ENCODE peak calls at places on chromosomes 13 and 19, in nine cellular contexts. C, Q, X, Z, B, O, I, D and T are unnamed samples.

GRCh38 chr13:59837101-59837500 is 326.6 kb downstream of the DIAPH3 start:
- DNase-seq in B (no peak), X (no peak), O (no peak), Q (no peak), I (peak; percentile 54), C (no peak), Z (no peak), D (no peak), T (no peak)

GRCh38 chr13:35850569-35850968 is 280.6 kb downstream of the DCLK1 start:
- DNase-seq in X (no peak), D (no peak), B (no peak), Z (no peak), O (no peak), C (no peak), I (no peak), Q (no peak), T (no peak)

GRCh38 chr19:16585808-16586476 is 13.7 kb upstream of the SLC35E1 start:
- DNase-seq in X (no peak), C (no peak), Q (peak; percentile 98), I (peak; percentile 52), D (no peak), O (peak; percentile 41), Z (no peak), B (peak; percentile 45), T (no peak)

GRCh38 chr19:3146677-3147100 is 10.9 kb downstream of the GNA15 start:
- DNase-seq in O (no peak), I (peak; percentile 36), X (no peak), C (no peak), D (peak; percentile 78), Q (no peak), Z (peak; percentile 28), B (peak; percentile 62), T (peak; percentile 42)

GRCh38 chr13:52600666-52601065 is 41.6 kb upstream of the HNRNPA1L2 start:
- DNase-seq in Q (no peak), Z (peak; percentile 8), O (no peak), B (no peak), D (no peak), C (no peak), I (no peak), X (no peak), T (no peak)

GRCh38 chr19:33780746-33781145 is 15.9 kb upstream of the KCTD15 start:
- DNase-seq in Q (no peak), I (no peak), Z (no peak), B (no peak), X (no peak), O (no peak), C (no peak), D (no peak), T (no peak)

GRCh38 chr13:39408512-39408911 is 194.5 kb downstream of the LHFPL6 start:
- DNase-seq in O (no peak), X (no peak), Z (no peak), I (no peak), Q (no peak), C (no peak), D (no peak), B (no peak), T (no peak)

GRCh38 chr19:12933287-12934072 is at the start of gene FARSA:
- DNase-seq in O (peak; percentile 87), D (peak; percentile 96), Z (peak; percentile 94), C (peak; percentile 93), Q (peak; percentile 80), X (peak; percentile 91), I (peak; percentile 96), B (peak; percentile 96), T (peak; percentile 74)

GRCh38 chr13:99198630-99199029 is 2.0 kb upstream of the UBAC2 start:
- DNase-seq in C (no peak), Q (no peak), B (no peak), Z (no peak), D (no peak), I (peak; percentile 62), O (peak; percentile 14), X (peak; percentile 34), T (no peak)

GRCh38 chr13:99197257-99197651 is 3.4 kb upstream of the UBAC2 start:
- DNase-seq in D (no peak), C (no peak), O (no peak), Q (no peak), B (no peak), Z (no peak), I (peak; percentile 69), X (no peak), T (no peak)

GRCh38 chr13:99193152-99193551 is 7.5 kb upstream of the UBAC2 start:
- DNase-seq in C (no peak), O (no peak), Z (no peak), Q (no peak), B (no peak), I (no peak), X (no peak), D (no peak), T (no peak)

GRCh38 chr13:99199541-99200432 is 867 bp upstream of the UBAC2 start:
- DNase-seq in I (no peak), O (peak; percentile 23), C (no peak), X (no peak), Z (peak; percentile 24), Q (no peak), D (no peak), B (peak; percentile 28), T (no peak)

DNA sequence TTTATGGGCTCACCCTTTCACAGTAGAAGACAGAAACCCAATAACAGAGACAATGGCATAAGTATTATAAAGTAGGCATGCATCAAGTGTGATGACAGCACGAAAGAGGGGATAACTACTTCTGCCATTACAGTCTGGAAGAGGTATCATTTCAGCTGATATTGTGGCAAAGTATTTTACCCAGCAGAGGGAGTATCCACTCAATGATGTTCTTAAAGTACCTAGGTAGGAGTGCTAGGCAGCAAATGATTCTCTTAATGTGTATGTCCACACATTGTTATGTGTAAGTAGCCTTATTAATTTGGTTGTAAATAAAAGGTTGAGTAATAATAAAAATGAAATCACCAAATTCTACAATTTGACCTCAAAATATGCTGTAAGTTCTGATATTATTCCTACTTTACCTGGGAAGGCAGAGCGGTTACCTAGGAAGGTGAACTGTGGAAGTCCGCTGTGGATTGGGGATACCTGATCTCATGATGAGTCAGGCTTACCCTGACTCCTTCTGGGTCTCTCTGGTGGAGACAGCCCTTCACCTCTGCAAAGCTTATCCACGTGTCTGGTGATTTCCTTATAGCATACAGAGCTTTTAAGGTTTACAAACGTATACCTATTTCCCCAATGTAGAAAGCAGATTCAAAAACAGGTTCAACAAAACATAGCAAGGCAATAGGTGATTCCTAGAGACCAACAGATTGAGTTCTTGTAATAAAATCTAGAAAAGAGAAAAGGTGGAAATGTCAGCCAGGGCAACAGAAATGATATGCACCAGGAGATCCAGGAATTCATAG is 4.0 kb upstream of the UBAC2 start:
- DNase-seq in Z (peak; percentile 63), C (no peak), I (no peak), Q (no peak), B (no peak), X (peak; percentile 57), D (no peak), O (peak; percentile 27), T (no peak)
- TF ChIP-seq CTCF in Z (peak; percentile 18), C (no peak), I (no peak), Q (peak; percentile 40), B (no peak), X (no peak), D (no peak), O (peak; percentile 30), T (no peak)

DNA sequence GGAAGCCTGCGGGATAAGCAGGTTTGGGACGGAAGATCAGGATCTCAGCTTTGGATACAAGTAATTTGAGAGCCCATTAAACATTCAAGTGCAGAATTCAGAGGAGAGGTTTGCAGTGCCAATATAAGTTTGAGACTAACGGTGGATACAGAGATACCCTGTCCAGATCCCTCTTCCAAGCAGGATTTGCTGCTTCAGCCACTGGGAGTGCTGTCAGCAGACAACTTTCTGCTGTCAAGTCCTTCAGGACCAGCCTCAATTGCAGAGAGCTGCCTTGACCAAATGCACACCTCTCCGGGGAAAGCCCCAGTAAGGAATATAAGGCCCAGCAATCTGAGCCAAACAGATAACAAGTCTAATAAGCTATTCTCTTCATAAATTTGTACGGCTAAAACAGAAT is 46.1 kb upstream of the ZNF780A start:
- DNase-seq in Z (no peak), D (no peak), Q (no peak), O (no peak), C (no peak), I (no peak), X (no peak), B (no peak), T (no peak)
- TF ChIP-seq CTCF in Z (no peak), D (no peak), Q (no peak), O (no peak), C (no peak), I (no peak), X (no peak), B (no peak), T (no peak)

GRCh38 chr13:28819748-28820098 is 416 bp upstream of the MTUS2 start:
- DNase-seq in Q (no peak), B (peak; percentile 28), Z (no peak), O (no peak), I (peak; percentile 16), X (no peak), D (peak; percentile 77), C (peak; percentile 27), T (peak; percentile 66)
- TF ChIP-seq CTCF in Q (peak; percentile 25), B (no peak), Z (peak; percentile 32), O (peak; percentile 31), I (no peak), X (peak; percentile 10), D (no peak), C (no peak), T (no peak)

GRCh38 chr13:51252954-51253531 is 30.8 kb downstream of the FAM124A start:
- DNase-seq in X (no peak), B (no peak), O (no peak), Z (no peak), I (no peak), C (no peak), Q (peak; percentile 7), D (no peak), T (no peak)

GRCh38 chr13:51249254-51249653 is 27.1 kb downstream of the FAM124A start:
- DNase-seq in D (no peak), I (no peak), Z (peak; percentile 67), B (no peak), C (no peak), O (peak; percentile 21), X (peak; percentile 28), Q (no peak), T (no peak)

GRCh38 chr13:51251480-51251879 is 29.3 kb downstream of the FAM124A start:
- DNase-seq in B (no peak), Z (no peak), C (no peak), D (no peak), X (no peak), Q (no peak), O (no peak), I (no peak), T (no peak)

GRCh38 chr13:51246411-51247298 is 24.5 kb downstream of the FAM124A start:
- DNase-seq in D (no peak), C (no peak), X (no peak), O (no peak), Q (no peak), B (no peak), Z (no peak), I (no peak), T (no peak)

DNA sequence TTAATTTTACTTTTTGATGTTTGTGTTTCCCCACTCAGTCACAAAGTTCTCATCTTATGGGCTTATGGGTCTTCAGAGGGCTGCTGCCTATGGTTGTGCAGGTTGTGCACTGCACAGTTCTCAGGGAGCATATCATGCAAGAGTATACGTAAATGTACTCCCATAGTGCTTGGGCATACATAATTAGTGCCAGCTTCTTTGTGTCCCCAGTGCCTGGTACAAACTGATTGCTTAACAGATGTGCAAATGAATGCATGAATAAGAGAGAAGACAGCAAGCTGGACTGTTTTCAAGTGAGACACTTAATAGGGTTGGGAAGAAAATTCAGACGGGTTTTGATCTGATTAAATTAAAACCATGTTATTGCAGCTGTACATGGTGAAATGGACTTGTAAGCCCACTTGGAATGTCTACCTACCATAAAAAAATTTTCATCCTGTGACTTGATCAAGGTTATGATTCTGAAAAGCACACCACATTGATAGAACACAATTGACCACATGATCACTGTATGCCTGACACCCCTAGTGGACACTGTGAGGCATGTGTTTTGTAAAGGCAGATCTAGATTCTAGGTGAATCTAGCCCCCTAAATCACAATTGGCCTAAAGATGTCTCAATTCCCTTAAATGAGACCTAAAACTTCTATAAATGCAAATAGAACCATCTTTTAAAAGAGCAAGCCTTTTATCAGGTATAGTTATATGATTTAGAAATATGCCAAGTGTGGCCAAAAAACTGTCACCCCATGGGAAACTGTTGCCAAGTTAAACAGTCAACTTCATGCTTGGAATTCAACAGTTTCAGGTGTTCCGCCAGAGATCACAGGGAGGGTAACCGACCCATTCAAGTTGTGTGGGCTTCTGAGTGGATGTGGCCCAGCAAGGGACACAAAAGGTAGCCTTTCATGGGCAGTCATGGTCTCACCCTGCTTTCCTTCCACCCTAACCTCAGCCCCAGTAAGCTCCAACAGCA is 27.9 kb downstream of the FAM124A start:
- DNase-seq in Z (peak; percentile 20), X (peak; percentile 33), O (no peak), D (no peak), Q (no peak), I (no peak), C (no peak), B (no peak), T (no peak)
- TF ChIP-seq CTCF in Z (no peak), X (peak; percentile 25), O (peak; percentile 36), D (peak; percentile 42), Q (peak; percentile 27), I (no peak), C (peak; percentile 21), B (no peak), T (no peak)